ENCODE peak calls at places on chromosomes 13 and 19, in nine cellular contexts. One of them, this sample, is unnamed.

GRCh38 chr13:19959141-19959830 is 759 bp downstream of the ZMYM2 start:
- DNase-seq in gastrocnemius medialis: peak; percentile 17
- DNase-seq in NB4: peak; percentile 80
- DNase-seq in astrocyte of the cerebellum: no peak
- DNase-seq in IMR-90: peak; percentile 39
- DNase-seq in GM06990: peak; percentile 77
- DNase-seq in MG63: peak; percentile 53
- DNase-seq in stomach: peak; percentile 51
- DNase-seq in mucosa of descending colon: peak; percentile 84
- DNase-seq in this sample: no peak

GRCh38 chr13:73702419-73703071 is 431.7 kb downstream of the KLF12 start:
- DNase-seq in stomach: no peak
- DNase-seq in MG63: no peak
- DNase-seq in NB4: no peak
- DNase-seq in GM06990: peak; percentile 54
- DNase-seq in astrocyte of the cerebellum: no peak
- DNase-seq in mucosa of descending colon: no peak
- DNase-seq in IMR-90: no peak
- DNase-seq in gastrocnemius medialis: no peak
- DNase-seq in this sample: no peak

GRCh38 chr19:33429891-33430673 is 56.6 kb downstream of the CEBPG start:
- DNase-seq in mucosa of descending colon: peak; percentile 28
- DNase-seq in IMR-90: no peak
- DNase-seq in GM06990: no peak
- DNase-seq in MG63: no peak
- DNase-seq in NB4: no peak
- DNase-seq in stomach: no peak
- DNase-seq in gastrocnemius medialis: no peak
- DNase-seq in astrocyte of the cerebellum: no peak
- DNase-seq in this sample: no peak

GRCh38 chr13:50905256-50905655 is 4.3 kb upstream of the RNASEH2B start:
- DNase-seq in NB4: no peak
- DNase-seq in astrocyte of the cerebellum: no peak
- DNase-seq in gastrocnemius medialis: no peak
- DNase-seq in mucosa of descending colon: no peak
- DNase-seq in IMR-90: no peak
- DNase-seq in GM06990: no peak
- DNase-seq in stomach: no peak
- DNase-seq in MG63: no peak
- DNase-seq in this sample: no peak

GRCh38 chr19:55251296-55252081 is 7.3 kb downstream of the PPP6R1 start:
- DNase-seq in MG63: no peak
- DNase-seq in IMR-90: peak; percentile 16
- DNase-seq in mucosa of descending colon: no peak
- DNase-seq in GM06990: no peak
- DNase-seq in stomach: peak; percentile 68
- DNase-seq in NB4: peak; percentile 29
- DNase-seq in astrocyte of the cerebellum: no peak
- DNase-seq in gastrocnemius medialis: no peak
- DNase-seq in this sample: peak; percentile 34

GRCh38 chr13:20438801-20439200 is 86.9 kb downstream of the CRYL1 start:
- DNase-seq in MG63: no peak
- DNase-seq in gastrocnemius medialis: no peak
- DNase-seq in IMR-90: no peak
- DNase-seq in mucosa of descending colon: no peak
- DNase-seq in NB4: no peak
- DNase-seq in GM06990: no peak
- DNase-seq in astrocyte of the cerebellum: no peak
- DNase-seq in stomach: no peak
- DNase-seq in this sample: no peak

GRCh38 chr19:35114656-35115537 is 726 bp upstream of the FXYD3 start:
- DNase-seq in gastrocnemius medialis: no peak
- DNase-seq in GM06990: no peak
- DNase-seq in stomach: peak; percentile 80
- DNase-seq in NB4: peak; percentile 43
- DNase-seq in IMR-90: peak; percentile 27
- DNase-seq in astrocyte of the cerebellum: peak; percentile 9
- DNase-seq in MG63: peak; percentile 60
- DNase-seq in mucosa of descending colon: peak; percentile 86
- DNase-seq in this sample: no peak

GRCh38 chr19:43784981-43785808 is 4.4 kb upstream of the KCNN4 start:
- DNase-seq in stomach: peak; percentile 58
- DNase-seq in astrocyte of the cerebellum: no peak
- DNase-seq in MG63: peak; percentile 78
- DNase-seq in NB4: peak; percentile 71
- DNase-seq in mucosa of descending colon: no peak
- DNase-seq in IMR-90: peak; percentile 67
- DNase-seq in GM06990: no peak
- DNase-seq in gastrocnemius medialis: peak; percentile 20
- DNase-seq in this sample: no peak

GRCh38 chr19:49451430-49452181 is at the start of gene PIH1D1:
- DNase-seq in gastrocnemius medialis: peak; percentile 99
- DNase-seq in stomach: peak; percentile 98
- DNase-seq in mucosa of descending colon: peak; percentile 97
- DNase-seq in MG63: peak; percentile 99
- DNase-seq in NB4: peak; percentile 99
- DNase-seq in GM06990: peak; percentile 81
- DNase-seq in astrocyte of the cerebellum: peak; percentile 99
- DNase-seq in IMR-90: peak; percentile 99
- DNase-seq in this sample: peak; percentile 98

GRCh38 chr19:1223018-1223855 is 14.6 kb downstream of the CBARP start:
- DNase-seq in MG63: no peak
- DNase-seq in NB4: peak; percentile 71
- DNase-seq in IMR-90: peak; percentile 42
- DNase-seq in gastrocnemius medialis: no peak
- DNase-seq in mucosa of descending colon: no peak
- DNase-seq in stomach: no peak
- DNase-seq in astrocyte of the cerebellum: no peak
- DNase-seq in GM06990: no peak
- DNase-seq in this sample: no peak

GRCh38 chr13:41649659-41650058 is 192.3 kb downstream of the RGCC start:
- DNase-seq in mucosa of descending colon: no peak
- DNase-seq in gastrocnemius medialis: no peak
- DNase-seq in MG63: no peak
- DNase-seq in astrocyte of the cerebellum: no peak
- DNase-seq in stomach: no peak
- DNase-seq in GM06990: no peak
- DNase-seq in NB4: no peak
- DNase-seq in IMR-90: peak; percentile 38
- DNase-seq in this sample: no peak

GRCh38 chr13:94182185-94182761 is 297.2 kb downstream of the DCT start:
- DNase-seq in gastrocnemius medialis: no peak
- DNase-seq in MG63: no peak
- DNase-seq in GM06990: no peak
- DNase-seq in stomach: no peak
- DNase-seq in IMR-90: no peak
- DNase-seq in NB4: peak; percentile 49
- DNase-seq in mucosa of descending colon: no peak
- DNase-seq in astrocyte of the cerebellum: no peak
- DNase-seq in this sample: no peak

GRCh38 chr19:28327905-28328304 is 885.0 kb downstream of the UQCRFS1 start:
- DNase-seq in astrocyte of the cerebellum: no peak
- DNase-seq in stomach: no peak
- DNase-seq in MG63: no peak
- DNase-seq in NB4: no peak
- DNase-seq in IMR-90: no peak
- DNase-seq in GM06990: no peak
- DNase-seq in gastrocnemius medialis: no peak
- DNase-seq in mucosa of descending colon: no peak
- DNase-seq in this sample: no peak

GRCh38 chr13:95643471-95643813 is 1.1 kb downstream of the DZIP1 start:
- DNase-seq in astrocyte of the cerebellum: no peak
- DNase-seq in GM06990: no peak
- DNase-seq in gastrocnemius medialis: no peak
- DNase-seq in stomach: no peak
- DNase-seq in IMR-90: peak; percentile 43
- DNase-seq in MG63: peak; percentile 23
- DNase-seq in mucosa of descending colon: no peak
- DNase-seq in NB4: no peak
- DNase-seq in this sample: peak; percentile 21

DNA sequence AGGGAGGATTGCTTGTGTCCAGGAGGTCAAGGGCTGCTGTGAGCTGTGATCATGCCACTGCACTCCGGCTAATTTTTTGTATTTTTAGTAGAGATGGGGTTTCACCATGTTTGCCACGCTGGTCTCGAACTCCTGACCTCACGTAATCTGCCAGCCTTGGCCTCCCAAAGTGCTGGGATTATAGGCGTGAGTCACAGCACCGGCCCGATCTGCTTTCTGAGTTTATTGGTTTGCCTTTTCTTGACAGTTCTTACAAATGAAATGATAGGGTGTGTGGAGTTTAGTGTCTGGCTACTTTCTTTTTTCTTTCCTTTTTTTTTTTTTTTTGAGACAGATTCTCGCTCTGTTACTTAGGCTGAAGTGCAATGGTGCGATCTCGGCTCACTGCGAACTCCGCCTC is 848 bp downstream of the C19orf44 start:
- DNase-seq in MG63: peak; percentile 66
- DNase-seq in mucosa of descending colon: no peak
- DNase-seq in GM06990: no peak
- DNase-seq in NB4: no peak
- DNase-seq in astrocyte of the cerebellum: no peak
- DNase-seq in gastrocnemius medialis: no peak
- DNase-seq in IMR-90: no peak
- DNase-seq in stomach: no peak
- DNase-seq in this sample: no peak
- H3K4me3 ChIP-seq in MG63: peak overlapping the region; percentile 94
- H3K4me3 ChIP-seq in mucosa of descending colon: no peak overlapping the region
- H3K4me3 ChIP-seq in GM06990: peak overlapping the region; percentile 97
- H3K4me3 ChIP-seq in NB4: peak overlapping the region; percentile 77
- H3K4me3 ChIP-seq in astrocyte of the cerebellum: peak overlapping the region; percentile 77
- H3K4me3 ChIP-seq in gastrocnemius medialis: peak overlapping the region; percentile 79
- H3K4me3 ChIP-seq in IMR-90: peak overlapping the region; percentile 61
- H3K4me3 ChIP-seq in stomach: peak overlapping the region; percentile 76
- H3K4me3 ChIP-seq in this sample: peak overlapping the region; percentile 87

GRCh38 chr13:32796754-32797153 is 210.5 kb downstream of the PDS5B start:
- DNase-seq in gastrocnemius medialis: no peak
- DNase-seq in mucosa of descending colon: no peak
- DNase-seq in MG63: no peak
- DNase-seq in GM06990: no peak
- DNase-seq in stomach: no peak
- DNase-seq in IMR-90: no peak
- DNase-seq in astrocyte of the cerebellum: no peak
- DNase-seq in NB4: no peak
- DNase-seq in this sample: no peak
- H3K4me3 ChIP-seq in gastrocnemius medialis: no peak overlapping the region
- H3K4me3 ChIP-seq in mucosa of descending colon: no peak overlapping the region
- H3K4me3 ChIP-seq in MG63: no peak overlapping the region
- H3K4me3 ChIP-seq in GM06990: no peak overlapping the region
- H3K4me3 ChIP-seq in stomach: no peak overlapping the region
- H3K4me3 ChIP-seq in IMR-90: no peak overlapping the region
- H3K4me3 ChIP-seq in astrocyte of the cerebellum: no peak overlapping the region
- H3K4me3 ChIP-seq in NB4: no peak overlapping the region
- H3K4me3 ChIP-seq in this sample: no peak overlapping the region

DNA sequence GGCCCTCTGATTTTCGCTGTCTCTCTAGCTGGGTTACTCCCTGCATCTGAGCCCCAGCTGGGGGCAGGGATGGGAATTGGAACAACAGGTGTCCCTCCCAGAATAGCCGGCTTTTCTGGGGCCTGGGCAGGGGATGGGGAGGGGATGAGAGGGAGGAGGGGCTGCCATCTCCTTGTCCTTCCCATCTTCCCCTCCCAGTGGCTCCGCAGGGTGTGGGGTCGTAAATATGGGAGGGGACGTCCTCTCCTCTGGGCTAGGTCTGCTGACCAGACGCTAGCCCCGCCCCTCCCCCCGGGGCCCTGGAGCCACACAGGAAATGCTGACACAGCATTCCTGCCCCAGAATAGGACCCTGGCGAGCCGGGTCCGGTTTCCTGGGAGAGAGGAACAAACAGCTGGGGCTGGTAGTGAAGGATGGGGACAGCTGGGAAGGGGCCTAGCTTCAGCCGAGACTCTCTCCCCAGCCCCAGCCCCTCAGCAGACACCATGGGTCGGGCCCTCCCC is 1.1 kb downstream of the RYR1 start:
- DNase-seq in GM06990: no peak
- DNase-seq in IMR-90: no peak
- DNase-seq in NB4: no peak
- DNase-seq in MG63: no peak
- DNase-seq in stomach: no peak
- DNase-seq in astrocyte of the cerebellum: no peak
- DNase-seq in gastrocnemius medialis: peak; percentile 93
- DNase-seq in mucosa of descending colon: no peak
- DNase-seq in this sample: no peak
- H3K4me3 ChIP-seq in GM06990: no peak overlapping the region
- H3K4me3 ChIP-seq in IMR-90: no peak overlapping the region
- H3K4me3 ChIP-seq in NB4: no peak overlapping the region
- H3K4me3 ChIP-seq in MG63: no peak overlapping the region
- H3K4me3 ChIP-seq in stomach: no peak overlapping the region
- H3K4me3 ChIP-seq in astrocyte of the cerebellum: no peak overlapping the region
- H3K4me3 ChIP-seq in gastrocnemius medialis: peak overlapping the region; percentile 94
- H3K4me3 ChIP-seq in mucosa of descending colon: no peak overlapping the region
- H3K4me3 ChIP-seq in this sample: no peak overlapping the region

GRCh38 chr19:38304352-38304865 is 358 bp downstream of the C19orf33 start:
- DNase-seq in MG63: no peak
- DNase-seq in stomach: no peak
- DNase-seq in mucosa of descending colon: peak; percentile 68
- DNase-seq in astrocyte of the cerebellum: no peak
- DNase-seq in GM06990: no peak
- DNase-seq in gastrocnemius medialis: no peak
- DNase-seq in NB4: no peak
- DNase-seq in IMR-90: no peak
- DNase-seq in this sample: no peak
- H3K4me3 ChIP-seq in MG63: no peak overlapping the region
- H3K4me3 ChIP-seq in stomach: peak overlapping the region; percentile 32
- H3K4me3 ChIP-seq in mucosa of descending colon: peak overlapping the region; percentile 30
- H3K4me3 ChIP-seq in astrocyte of the cerebellum: no peak overlapping the region
- H3K4me3 ChIP-seq in GM06990: no peak overlapping the region
- H3K4me3 ChIP-seq in gastrocnemius medialis: no peak overlapping the region
- H3K4me3 ChIP-seq in NB4: no peak overlapping the region
- H3K4me3 ChIP-seq in IMR-90: no peak overlapping the region
- H3K4me3 ChIP-seq in this sample: peak overlapping the region; percentile 19

DNA sequence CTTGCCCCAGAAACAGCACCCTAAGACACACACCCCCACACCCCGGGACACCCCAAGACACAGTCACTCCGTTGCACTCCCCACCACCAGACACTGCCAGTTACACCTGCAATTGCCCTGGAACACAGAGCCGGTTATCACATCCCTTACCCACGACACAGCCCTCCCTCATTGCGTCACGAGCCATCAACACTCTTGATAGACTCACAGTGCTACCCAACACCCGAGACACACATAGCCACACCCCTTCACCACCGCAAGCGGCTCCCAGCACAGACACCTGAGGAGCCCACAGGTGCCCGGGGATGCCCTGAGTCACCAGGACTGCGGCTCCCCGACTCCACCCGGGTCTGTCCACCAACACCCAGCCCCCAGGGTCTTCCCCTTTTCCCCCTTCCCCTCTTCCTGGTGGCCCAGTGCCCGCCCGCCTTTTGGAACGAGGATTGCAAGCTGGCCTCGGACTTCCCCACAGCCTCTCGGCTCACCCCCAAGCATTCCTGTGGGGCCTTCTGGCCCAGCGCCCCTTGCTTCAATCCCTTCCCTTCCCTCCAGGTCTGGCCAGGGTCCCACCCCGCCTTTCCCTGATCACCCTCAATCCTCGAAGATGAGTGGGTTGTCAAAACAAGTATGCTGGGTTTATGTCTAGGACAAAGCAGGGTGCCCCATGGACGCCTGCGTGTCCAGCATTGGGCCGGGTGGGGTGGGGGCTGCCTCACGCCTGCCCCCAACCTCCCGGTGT is 1.7 kb upstream of the PTGER1 start:
- DNase-seq in MG63: peak; percentile 62
- DNase-seq in gastrocnemius medialis: no peak
- DNase-seq in mucosa of descending colon: peak; percentile 69
- DNase-seq in astrocyte of the cerebellum: peak; percentile 37
- DNase-seq in stomach: peak; percentile 51
- DNase-seq in GM06990: no peak
- DNase-seq in NB4: peak; percentile 77
- DNase-seq in IMR-90: peak; percentile 88
- DNase-seq in this sample: no peak
- H3K4me3 ChIP-seq in MG63: no peak overlapping the region
- H3K4me3 ChIP-seq in gastrocnemius medialis: no peak overlapping the region
- H3K4me3 ChIP-seq in mucosa of descending colon: no peak overlapping the region
- H3K4me3 ChIP-seq in astrocyte of the cerebellum: no peak overlapping the region
- H3K4me3 ChIP-seq in stomach: no peak overlapping the region
- H3K4me3 ChIP-seq in GM06990: no peak overlapping the region
- H3K4me3 ChIP-seq in NB4: no peak overlapping the region
- H3K4me3 ChIP-seq in IMR-90: no peak overlapping the region
- H3K4me3 ChIP-seq in this sample: no peak overlapping the region